ENCODE peak calls at places on chromosomes 4 and X, in nine cellular contexts. G is stimulated activated CD4-positive, alpha-beta T cell treated with anti-CD3 and anti-CD28 coated beads, Interleukin-15, amount 100 ng/mL, for 1 hour; C is IMR-90; F is activated CD4-positive, alpha-beta T cell treated with anti-CD3 and anti-CD28 coated beads, Interleukin-2, amount 50 U/mL, for 4 hours; H is small intestine; J is activated T-cell treated with anti-CD3 and anti-CD28 coated beads for 24 hours; U is HEK293T; W is effector CD4-positive, alpha-beta T cell; Y is frontal cortex. N is an unnamed sample.

GRCh38 chrX:110418220-110418856 is 59.7 kb downstream of the RTL9 start:
- DNase-seq in F (no peak), C (peak; percentile 81), J (no peak), Y (no peak), U (peak; percentile 76), G (no peak), W (no peak), H (peak; percentile 22), N (peak; percentile 85)

GRCh38 chrX:106203315-106203714 is 35.2 kb downstream of the PWWP3B start:
- DNase-seq in F (no peak), G (no peak), Y (no peak), J (no peak), W (no peak), U (no peak), C (no peak), H (no peak), N (no peak)

GRCh38 chrX:74498924-74499323 is 77.6 kb downstream of the SLC16A2 start:
- DNase-seq in G (no peak), C (no peak), J (no peak), H (no peak), F (no peak), W (no peak), U (no peak), Y (no peak), N (no peak)

GRCh38 chrX:39736219-39737211 is 361.2 kb downstream of the BCOR start:
- DNase-seq in U (no peak), W (no peak), H (no peak), G (no peak), Y (peak; percentile 30), J (no peak), F (no peak), C (peak; percentile 75), N (peak; percentile 54)

GRCh38 chrX:132127748-132128147 is at the start of gene FRMD7:
- DNase-seq in F (no peak), U (no peak), W (no peak), J (no peak), C (no peak), H (no peak), G (no peak), Y (no peak), N (peak; percentile 2)

GRCh38 chr4:100421356-100421978 is 96.4 kb downstream of the EMCN start:
- DNase-seq in C (peak; percentile 31), H (peak; percentile 4), U (peak; percentile 12), Y (peak; percentile 2), G (no peak), W (no peak), F (no peak), J (no peak), N (peak; percentile 16)

GRCh38 chrX:20144491-20144890 is 2.9 kb upstream of the EIF1AX start:
- DNase-seq in W (no peak), Y (no peak), U (no peak), F (no peak), G (no peak), J (no peak), H (no peak), C (peak; percentile 82), N (peak; percentile 67)

GRCh38 chr4:123093247-123093646 is 170.8 kb upstream of the NUDT6 start:
- DNase-seq in C (no peak), W (no peak), U (no peak), H (no peak), G (no peak), Y (no peak), F (no peak), J (no peak), N (no peak)

GRCh38 chrX:80879143-80879542 is 69.5 kb upstream of the BRWD3 start:
- DNase-seq in H (peak; percentile 8), C (no peak), F (no peak), J (no peak), W (no peak), G (no peak), Y (no peak), U (no peak), N (no peak)

GRCh38 chr4:187393546-187394344 is 601.8 kb upstream of the ZFP42 start:
- DNase-seq in W (no peak), J (no peak), H (no peak), U (no peak), C (peak; percentile 66), Y (no peak), F (no peak), G (no peak), N (no peak)

GRCh38 chrX:7235071-7235470 is 87.1 kb upstream of the PUDP start:
- DNase-seq in G (no peak), W (no peak), Y (no peak), F (no peak), J (no peak), C (no peak), H (no peak), U (no peak), N (peak; percentile 12)

GRCh38 chr4:73603307-73603710 is 16.9 kb downstream of the RASSF6 start:
- DNase-seq in F (no peak), H (peak; percentile 96), G (no peak), C (peak; percentile 86), U (no peak), Y (no peak), W (no peak), J (no peak), N (peak; percentile 49)

GRCh38 chr4:10226756-10227155 is 110.2 kb upstream of the WDR1 start:
- DNase-seq in H (no peak), C (no peak), U (no peak), W (no peak), J (no peak), Y (no peak), G (no peak), F (no peak), N (no peak)

GRCh38 chr4:1406416-1406945 is at the start of gene NKX1-1:
- DNase-seq in Y (no peak), H (no peak), F (no peak), U (no peak), G (no peak), J (no peak), C (no peak), W (no peak), N (peak; percentile 11)

GRCh38 chrX:109345866-109346265 is 136.0 kb downstream of the GUCY2F start:
- DNase-seq in G (no peak), J (no peak), H (no peak), Y (no peak), C (no peak), W (no peak), U (no peak), F (no peak), N (peak; percentile 10)

GRCh38 chr4:13844740-13845139 is 217.2 kb upstream of the BOD1L1 start:
- DNase-seq in U (no peak), F (no peak), C (no peak), J (no peak), H (peak; percentile 14), W (no peak), G (no peak), Y (no peak), N (peak; percentile 50)